ENCODE peak calls at places on chromosomes 13 and 19, in ten cellular contexts. One of them, this sample, is unnamed. For H3K36me3, the result is how much of the 10 kb centered on the place peaks cover.

GRCh38 chr13:34942732-34943674 is 933 bp downstream of the NBEA start:
- DNase-seq in Peyer's patch: peak
- DNase-seq in breast epithelium: no peak
- DNase-seq in testis: peak
- DNase-seq in CD8-positive, alpha-beta T cell: no peak
- DNase-seq in fibroblast of lung: no peak
- DNase-seq in mucosa of descending colon: peak
- DNase-seq in endodermal cell: peak
- DNase-seq in psoas muscle: peak
- DNase-seq in IMR-90: no peak
- DNase-seq in this sample: no peak

GRCh38 chr13:29704648-29705047 is 109.2 kb upstream of the SLC7A1 start:
- DNase-seq in testis: no peak
- DNase-seq in CD8-positive, alpha-beta T cell: no peak
- DNase-seq in endodermal cell: peak
- DNase-seq in IMR-90: no peak
- DNase-seq in breast epithelium: no peak
- DNase-seq in psoas muscle: no peak
- DNase-seq in mucosa of descending colon: no peak
- DNase-seq in fibroblast of lung: peak
- DNase-seq in Peyer's patch: no peak
- DNase-seq in this sample: no peak

GRCh38 chr13:114089341-114089740 is 43.1 kb downstream of the RASA3 start:
- DNase-seq in mucosa of descending colon: peak
- DNase-seq in psoas muscle: peak
- DNase-seq in endodermal cell: peak
- DNase-seq in IMR-90: no peak
- DNase-seq in Peyer's patch: peak
- DNase-seq in CD8-positive, alpha-beta T cell: no peak
- DNase-seq in fibroblast of lung: no peak
- DNase-seq in testis: no peak
- DNase-seq in breast epithelium: no peak
- DNase-seq in this sample: no peak

GRCh38 chr13:94947392-94947791 is 235.0 kb upstream of the SOX21 start:
- DNase-seq in fibroblast of lung: no peak
- DNase-seq in CD8-positive, alpha-beta T cell: no peak
- DNase-seq in psoas muscle: no peak
- DNase-seq in Peyer's patch: no peak
- DNase-seq in breast epithelium: no peak
- DNase-seq in IMR-90: no peak
- DNase-seq in testis: no peak
- DNase-seq in endodermal cell: no peak
- DNase-seq in mucosa of descending colon: no peak
- DNase-seq in this sample: no peak

GRCh38 chr19:43747557-43748204 is 7.1 kb downstream of the SMG9 start:
- DNase-seq in Peyer's patch: no peak
- DNase-seq in mucosa of descending colon: no peak
- DNase-seq in breast epithelium: no peak
- DNase-seq in testis: no peak
- DNase-seq in psoas muscle: no peak
- DNase-seq in CD8-positive, alpha-beta T cell: no peak
- DNase-seq in fibroblast of lung: no peak
- DNase-seq in IMR-90: no peak
- DNase-seq in endodermal cell: no peak
- DNase-seq in this sample: no peak

GRCh38 chr13:20911037-20911436 is 8.5 kb upstream of the XPO4 start:
- DNase-seq in psoas muscle: no peak
- DNase-seq in fibroblast of lung: no peak
- DNase-seq in endodermal cell: no peak
- DNase-seq in Peyer's patch: no peak
- DNase-seq in mucosa of descending colon: no peak
- DNase-seq in CD8-positive, alpha-beta T cell: no peak
- DNase-seq in IMR-90: no peak
- DNase-seq in testis: no peak
- DNase-seq in breast epithelium: no peak
- DNase-seq in this sample: no peak

GRCh38 chr13:113861433-113862030 is 2.3 kb downstream of the GAS6 start:
- DNase-seq in IMR-90: no peak
- DNase-seq in fibroblast of lung: no peak
- DNase-seq in testis: peak
- DNase-seq in psoas muscle: peak
- DNase-seq in mucosa of descending colon: no peak
- DNase-seq in endodermal cell: peak
- DNase-seq in Peyer's patch: no peak
- DNase-seq in CD8-positive, alpha-beta T cell: no peak
- DNase-seq in breast epithelium: peak
- DNase-seq in this sample: no peak

GRCh38 chr19:40465025-40465780 is at the start of gene BLVRB:
- DNase-seq in mucosa of descending colon: no peak
- DNase-seq in testis: no peak
- DNase-seq in Peyer's patch: no peak
- DNase-seq in endodermal cell: no peak
- DNase-seq in IMR-90: peak
- DNase-seq in psoas muscle: no peak
- DNase-seq in fibroblast of lung: peak
- DNase-seq in breast epithelium: no peak
- DNase-seq in CD8-positive, alpha-beta T cell: peak
- DNase-seq in this sample: no peak

GRCh38 chr19:29810504-29810871 is 1.3 kb upstream of the CCNE1 start:
- DNase-seq in fibroblast of lung: peak
- DNase-seq in IMR-90: peak
- DNase-seq in testis: peak
- DNase-seq in breast epithelium: peak
- DNase-seq in CD8-positive, alpha-beta T cell: no peak
- DNase-seq in mucosa of descending colon: no peak
- DNase-seq in endodermal cell: no peak
- DNase-seq in Peyer's patch: no peak
- DNase-seq in psoas muscle: no peak
- DNase-seq in this sample: no peak

GRCh38 chr19:44718441-44719261 is 19.7 kb downstream of the CEACAM16 start:
- DNase-seq in fibroblast of lung: peak
- DNase-seq in testis: peak
- DNase-seq in IMR-90: peak
- DNase-seq in CD8-positive, alpha-beta T cell: no peak
- DNase-seq in mucosa of descending colon: no peak
- DNase-seq in endodermal cell: peak
- DNase-seq in Peyer's patch: peak
- DNase-seq in breast epithelium: peak
- DNase-seq in psoas muscle: peak
- DNase-seq in this sample: no peak

GRCh38 chr19:29671393-29672076 is 6.3 kb downstream of the PLEKHF1 start:
- DNase-seq in fibroblast of lung: peak
- DNase-seq in IMR-90: no peak
- DNase-seq in testis: peak
- DNase-seq in endodermal cell: peak
- DNase-seq in mucosa of descending colon: peak
- DNase-seq in breast epithelium: peak
- DNase-seq in psoas muscle: peak
- DNase-seq in CD8-positive, alpha-beta T cell: peak
- DNase-seq in Peyer's patch: peak
- DNase-seq in this sample: no peak

GRCh38 chr19:3857449-3858003 is 11.3 kb downstream of the ZFR2 start:
- DNase-seq in mucosa of descending colon: no peak
- DNase-seq in fibroblast of lung: no peak
- DNase-seq in CD8-positive, alpha-beta T cell: no peak
- DNase-seq in testis: no peak
- DNase-seq in Peyer's patch: peak
- DNase-seq in breast epithelium: no peak
- DNase-seq in psoas muscle: no peak
- DNase-seq in endodermal cell: no peak
- DNase-seq in IMR-90: no peak
- DNase-seq in this sample: peak

GRCh38 chr19:28307460-28307859 is 905.5 kb downstream of the UQCRFS1 start:
- DNase-seq in IMR-90: no peak
- DNase-seq in Peyer's patch: no peak
- DNase-seq in mucosa of descending colon: no peak
- DNase-seq in fibroblast of lung: peak
- DNase-seq in breast epithelium: no peak
- DNase-seq in psoas muscle: no peak
- DNase-seq in endodermal cell: no peak
- DNase-seq in CD8-positive, alpha-beta T cell: no peak
- DNase-seq in testis: no peak
- DNase-seq in this sample: no peak

GRCh38 chr19:3849787-3850186 is 19.1 kb downstream of the ZFR2 start:
- DNase-seq in endodermal cell: no peak
- DNase-seq in breast epithelium: no peak
- DNase-seq in mucosa of descending colon: no peak
- DNase-seq in psoas muscle: no peak
- DNase-seq in IMR-90: no peak
- DNase-seq in testis: no peak
- DNase-seq in CD8-positive, alpha-beta T cell: no peak
- DNase-seq in fibroblast of lung: no peak
- DNase-seq in Peyer's patch: no peak
- DNase-seq in this sample: no peak

GRCh38 chr13:46392967-46393366 is 5.9 kb upstream of the RUBCNL start:
- DNase-seq in IMR-90: no peak
- DNase-seq in CD8-positive, alpha-beta T cell: no peak
- DNase-seq in fibroblast of lung: no peak
- DNase-seq in Peyer's patch: no peak
- DNase-seq in breast epithelium: no peak
- DNase-seq in mucosa of descending colon: no peak
- DNase-seq in testis: no peak
- DNase-seq in psoas muscle: no peak
- DNase-seq in endodermal cell: no peak
- DNase-seq in this sample: peak

GRCh38 chr13:25806304-25806974 is 245.4 kb downstream of the SHISA2 start:
- DNase-seq in mucosa of descending colon: no peak
- DNase-seq in breast epithelium: no peak
- DNase-seq in fibroblast of lung: peak
- DNase-seq in IMR-90: no peak
- DNase-seq in endodermal cell: no peak
- DNase-seq in testis: no peak
- DNase-seq in Peyer's patch: no peak
- DNase-seq in psoas muscle: no peak
- DNase-seq in CD8-positive, alpha-beta T cell: no peak
- DNase-seq in this sample: no peak

GRCh38 chr13:38951525-38952313 is 38.9 kb downstream of the STOML3 start:
- DNase-seq in Peyer's patch: peak
- DNase-seq in psoas muscle: no peak
- DNase-seq in endodermal cell: no peak
- DNase-seq in fibroblast of lung: no peak
- DNase-seq in CD8-positive, alpha-beta T cell: no peak
- DNase-seq in testis: no peak
- DNase-seq in breast epithelium: no peak
- DNase-seq in IMR-90: no peak
- DNase-seq in mucosa of descending colon: peak
- DNase-seq in this sample: no peak

GRCh38 chr13:56900549-56901279 is 240.0 kb upstream of the PRR20A start:
- DNase-seq in testis: peak
- DNase-seq in CD8-positive, alpha-beta T cell: no peak
- DNase-seq in psoas muscle: no peak
- DNase-seq in IMR-90: no peak
- DNase-seq in endodermal cell: no peak
- DNase-seq in mucosa of descending colon: peak
- DNase-seq in fibroblast of lung: no peak
- DNase-seq in Peyer's patch: no peak
- DNase-seq in breast epithelium: no peak
- DNase-seq in this sample: no peak

GRCh38 chr13:27728271-27728670 is 64.0 kb upstream of the GSX1 start:
- DNase-seq in mucosa of descending colon: no peak
- DNase-seq in endodermal cell: peak
- DNase-seq in psoas muscle: no peak
- DNase-seq in breast epithelium: no peak
- DNase-seq in fibroblast of lung: no peak
- DNase-seq in IMR-90: no peak
- DNase-seq in Peyer's patch: no peak
- DNase-seq in testis: no peak
- DNase-seq in CD8-positive, alpha-beta T cell: no peak
- DNase-seq in this sample: no peak
- TF ChIP-seq CTCF in mucosa of descending colon: no peak
- TF ChIP-seq CTCF in endodermal cell: peak
- TF ChIP-seq CTCF in psoas muscle: no peak
- TF ChIP-seq CTCF in breast epithelium: no peak
- TF ChIP-seq CTCF in fibroblast of lung: no peak
- TF ChIP-seq CTCF in IMR-90: no peak
- TF ChIP-seq CTCF in Peyer's patch: no peak
- TF ChIP-seq CTCF in testis: no peak
- TF ChIP-seq CTCF in CD8-positive, alpha-beta T cell: no peak
- TF ChIP-seq CTCF in this sample: no peak

GRCh38 chr13:49026851-49027250 is 51.1 kb downstream of the FNDC3A start:
- DNase-seq in Peyer's patch: no peak
- DNase-seq in IMR-90: peak
- DNase-seq in testis: no peak
- DNase-seq in endodermal cell: no peak
- DNase-seq in CD8-positive, alpha-beta T cell: no peak
- DNase-seq in mucosa of descending colon: no peak
- DNase-seq in fibroblast of lung: no peak
- DNase-seq in psoas muscle: no peak
- DNase-seq in breast epithelium: no peak
- DNase-seq in this sample: no peak

GRCh38 chr13:49029570-49029969 is 53.9 kb downstream of the FNDC3A start:
- DNase-seq in testis: no peak
- DNase-seq in mucosa of descending colon: no peak
- DNase-seq in fibroblast of lung: no peak
- DNase-seq in IMR-90: no peak
- DNase-seq in CD8-positive, alpha-beta T cell: no peak
- DNase-seq in Peyer's patch: no peak
- DNase-seq in endodermal cell: no peak
- DNase-seq in breast epithelium: no peak
- DNase-seq in psoas muscle: no peak
- DNase-seq in this sample: no peak
- H3K4me3 ChIP-seq in testis: no peak
- H3K4me3 ChIP-seq in mucosa of descending colon: no peak
- H3K4me3 ChIP-seq in fibroblast of lung: no peak
- H3K4me3 ChIP-seq in IMR-90: no peak
- H3K4me3 ChIP-seq in CD8-positive, alpha-beta T cell: no peak
- H3K4me3 ChIP-seq in Peyer's patch: no peak
- H3K4me3 ChIP-seq in endodermal cell: no peak
- H3K4me3 ChIP-seq in breast epithelium: no peak
- H3K4me3 ChIP-seq in psoas muscle: no peak
- H3K4me3 ChIP-seq in this sample: no peak

GRCh38 chr19:1272423-1273262 is 2.7 kb upstream of the FAM174C start:
- DNase-seq in IMR-90: no peak
- DNase-seq in testis: no peak
- DNase-seq in endodermal cell: no peak
- DNase-seq in breast epithelium: no peak
- DNase-seq in fibroblast of lung: no peak
- DNase-seq in Peyer's patch: no peak
- DNase-seq in mucosa of descending colon: no peak
- DNase-seq in CD8-positive, alpha-beta T cell: no peak
- DNase-seq in psoas muscle: no peak
- DNase-seq in this sample: no peak
- H3K36me3 ChIP-seq in IMR-90: under half
- H3K36me3 ChIP-seq in testis: under half
- H3K36me3 ChIP-seq in endodermal cell: under half
- H3K36me3 ChIP-seq in breast epithelium: under half
- H3K36me3 ChIP-seq in fibroblast of lung: under half
- H3K36me3 ChIP-seq in Peyer's patch: under half
- H3K36me3 ChIP-seq in mucosa of descending colon: under half
- H3K36me3 ChIP-seq in CD8-positive, alpha-beta T cell: under half
- H3K36me3 ChIP-seq in psoas muscle: under half
- H3K36me3 ChIP-seq in this sample: under half

DNA sequence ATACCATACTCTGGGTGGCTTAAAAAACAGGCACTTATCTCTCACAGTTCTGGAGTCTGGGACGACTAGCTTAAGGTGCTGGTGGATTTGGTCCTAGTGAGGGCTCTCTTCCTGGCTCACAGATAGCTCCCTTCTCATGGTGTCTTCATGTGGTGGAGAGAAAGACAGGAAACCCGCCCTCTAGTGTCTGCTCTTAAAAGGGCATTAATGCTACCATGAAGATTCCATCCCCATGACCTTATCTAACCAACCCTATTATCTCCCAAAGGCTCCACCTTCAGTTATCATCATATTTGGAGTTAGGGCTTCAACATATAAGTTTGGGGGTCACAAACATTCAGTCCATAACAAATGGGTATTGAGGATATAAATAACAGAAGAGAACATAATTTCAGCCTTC is 139.4 kb downstream of the HS6ST3 start:
- DNase-seq in IMR-90: no peak
- DNase-seq in Peyer's patch: no peak
- DNase-seq in breast epithelium: no peak
- DNase-seq in mucosa of descending colon: no peak
- DNase-seq in endodermal cell: peak
- DNase-seq in CD8-positive, alpha-beta T cell: no peak
- DNase-seq in testis: peak
- DNase-seq in psoas muscle: no peak
- DNase-seq in fibroblast of lung: no peak
- DNase-seq in this sample: no peak
- TF ChIP-seq CTCF in IMR-90: peak
- TF ChIP-seq CTCF in Peyer's patch: peak
- TF ChIP-seq CTCF in breast epithelium: no peak
- TF ChIP-seq CTCF in mucosa of descending colon: no peak
- TF ChIP-seq CTCF in endodermal cell: peak
- TF ChIP-seq CTCF in CD8-positive, alpha-beta T cell: no peak
- TF ChIP-seq CTCF in testis: peak
- TF ChIP-seq CTCF in psoas muscle: peak
- TF ChIP-seq CTCF in fibroblast of lung: peak
- TF ChIP-seq CTCF in this sample: peak

This sample was measured in kidney epithelial cell.